ENCODE peak calls at places on chromosomes 1 and 21, in nine cellular contexts. O is GM10248; D is GM06990; T is fibroblast of mammary gland; N is NB4; K is fibroblast of lung; J is CD4-positive, alpha-beta T cell; L is GM13977; V is AG09309. Z is an unnamed sample.

GRCh38 chr21:42401164-42401563 is 2.5 kb upstream of the UBASH3A start:
- DNase-seq in K (peak), T (peak), D (no peak), N (no peak), L (no peak), V (no peak), J (no peak), O (no peak), Z (no peak)

GRCh38 chr1:20380616-20381035 is 90.0 kb downstream of the VWA5B1 start:
- DNase-seq in L (no peak), J (no peak), K (peak), O (peak), T (peak), D (no peak), V (peak), N (no peak), Z (no peak)

GRCh38 chr1:2274968-2275475 is 46.9 kb downstream of the SKI start:
- DNase-seq in L (no peak), J (no peak), T (no peak), O (no peak), V (no peak), N (peak), D (no peak), K (no peak), Z (no peak)

GRCh38 chr1:88979054-88979748 is 13.2 kb downstream of the KYAT3 start:
- DNase-seq in D (no peak), L (no peak), K (no peak), N (no peak), V (no peak), T (peak), O (no peak), J (no peak), Z (no peak)

GRCh38 chr1:80050523-80050922 is 1044.0 kb upstream of the ADGRL4 start:
- DNase-seq in T (no peak), O (no peak), K (no peak), V (no peak), D (no peak), J (no peak), N (no peak), L (no peak), Z (no peak)

GRCh38 chr1:200453544-200453905 is 43.7 kb upstream of the ZNF281 start:
- DNase-seq in J (no peak), N (peak), D (no peak), L (no peak), T (no peak), O (no peak), K (peak), V (peak), Z (no peak)

GRCh38 chr1:53567458-53568250 is 108.5 kb downstream of the DMRTB1 start:
- DNase-seq in V (no peak), N (no peak), T (no peak), D (no peak), O (no peak), K (no peak), L (no peak), J (no peak), Z (no peak)

GRCh38 chr1:164561007-164561406 is 2.0 kb downstream of the PBX1 start:
- DNase-seq in K (peak), V (no peak), O (no peak), D (no peak), N (no peak), T (no peak), L (no peak), J (no peak), Z (no peak)

GRCh38 chr21:41133896-41134522 is 34.0 kb upstream of the BACE2 start:
- DNase-seq in N (peak), T (peak), J (no peak), D (no peak), O (peak), K (peak), L (peak), V (peak), Z (no peak)

GRCh38 chr1:171438441-171438840 is 46.9 kb upstream of the PRRC2C start:
- DNase-seq in T (peak), O (no peak), J (no peak), K (peak), L (no peak), N (no peak), V (peak), D (no peak), Z (no peak)

GRCh38 chr1:240737761-240738265 is 125.9 kb upstream of the GREM2 start:
- DNase-seq in V (no peak), J (no peak), N (no peak), O (no peak), K (no peak), T (no peak), L (no peak), D (no peak), Z (no peak)

GRCh38 chr1:150110066-150110465 is 39.6 kb upstream of the PLEKHO1 start:
- DNase-seq in D (no peak), N (no peak), J (no peak), V (no peak), T (no peak), L (no peak), K (no peak), O (no peak), Z (no peak)

GRCh38 chr1:38138498-38139233 is 92.1 kb upstream of the POU3F1 start:
- DNase-seq in L (peak), N (no peak), O (peak), J (no peak), D (no peak), T (peak), V (peak), K (peak), Z (no peak)

GRCh38 chr1:66450043-66450514 is 83.9 kb upstream of the SGIP1 start:
- DNase-seq in L (no peak), J (no peak), N (no peak), T (peak), K (peak), O (no peak), V (no peak), D (no peak), Z (no peak)

GRCh38 chr1:77655431-77655974 is 27.0 kb downstream of the ZZZ3 start:
- DNase-seq in J (no peak), T (peak), K (no peak), L (no peak), V (no peak), D (peak), O (no peak), N (no peak), Z (no peak)

GRCh38 chr1:186768906-186769305 is 59.8 kb upstream of the PLA2G4A start:
- DNase-seq in N (no peak), D (peak), L (peak), K (no peak), V (no peak), T (no peak), O (peak), J (no peak), Z (no peak)

GRCh38 chr21:41885341-41886024 is 6.3 kb upstream of the PRDM15 start:
- DNase-seq in L (peak), N (peak), D (no peak), J (no peak), V (no peak), T (no peak), O (no peak), K (peak), Z (no peak)

GRCh38 chr1:223244366-223245103 is 101.5 kb upstream of the TLR5 start:
- DNase-seq in D (peak), O (no peak), J (no peak), L (peak), K (peak), T (peak), N (peak), V (no peak), Z (no peak)

GRCh38 chr1:12075195-12076114 is 12.4 kb downstream of the TNFRSF8 start:
- DNase-seq in T (peak), K (peak), N (no peak), O (no peak), D (no peak), L (no peak), V (peak), J (no peak), Z (no peak)

GRCh38 chr1:71222668-71223067 is 141.8 kb upstream of the ZRANB2 start:
- DNase-seq in D (no peak), T (peak), L (no peak), V (no peak), N (peak), J (no peak), K (no peak), O (no peak), Z (no peak)

GRCh38 chr1:53625049-53625448 is 113.9 kb downstream of the GLIS1 start:
- DNase-seq in V (peak), D (no peak), J (no peak), O (no peak), T (peak), K (peak), L (no peak), N (no peak), Z (no peak)

GRCh38 chr21:15141236-15141970 is 76.6 kb upstream of the NRIP1 start:
- DNase-seq in T (no peak), N (no peak), L (no peak), V (no peak), D (no peak), J (no peak), K (no peak), O (no peak), Z (no peak)

GRCh38 chr1:152003846-152004442 is 10.3 kb upstream of the S100A10 start:
- DNase-seq in J (no peak), O (no peak), D (no peak), N (no peak), K (no peak), L (no peak), V (no peak), T (no peak), Z (no peak)
- TF ChIP-seq CTCF in J (no peak), O (no peak), D (no peak), N (no peak), K (no peak), L (no peak), V (peak), T (peak), Z (no peak)

GRCh38 chr1:212754715-212755114 is 36.9 kb downstream of the NSL1 start:
- DNase-seq in N (no peak), D (no peak), K (no peak), J (no peak), V (no peak), T (no peak), O (no peak), L (no peak), Z (no peak)
- TF ChIP-seq CTCF in N (no peak), D (no peak), K (no peak), J (no peak), V (no peak), T (no peak), O (no peak), L (no peak), Z (no peak)

DNA sequence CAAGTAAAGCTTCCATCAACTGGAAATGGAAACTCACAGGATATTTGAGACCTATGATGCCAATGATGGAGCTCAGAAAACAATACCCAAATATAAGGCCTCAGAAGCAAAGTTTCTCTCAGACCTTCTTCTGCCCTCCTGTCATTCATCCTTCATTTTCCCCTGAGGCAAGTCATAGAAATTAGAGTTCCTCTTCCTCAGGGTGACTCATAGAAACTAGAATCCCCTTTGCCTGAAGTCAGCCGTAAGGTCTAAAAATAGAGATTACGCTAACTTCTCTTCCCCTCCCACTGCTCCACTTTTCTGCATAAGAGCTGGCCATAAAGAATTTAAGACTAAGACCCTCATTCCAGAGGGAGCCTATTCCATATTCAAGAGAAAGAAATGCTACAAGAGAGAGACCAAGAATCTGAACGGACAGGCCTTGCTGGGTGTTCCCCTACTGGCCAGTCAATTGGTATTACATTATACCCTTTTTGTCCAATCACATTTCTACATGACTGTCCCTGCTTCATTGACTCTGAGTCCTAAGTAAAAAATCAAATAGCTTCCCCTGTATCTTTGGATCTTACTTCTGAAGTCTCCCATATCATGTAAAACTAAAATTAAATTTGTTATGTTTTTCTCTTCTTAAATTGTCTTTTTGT is 994.9 kb downstream of the ADGRL2 start:
- DNase-seq in O (no peak), J (no peak), L (no peak), D (no peak), N (peak), K (no peak), V (no peak), T (no peak), Z (no peak)
- TF ChIP-seq CTCF in O (no peak), J (no peak), L (no peak), D (no peak), N (no peak), K (no peak), V (no peak), T (no peak), Z (no peak)

GRCh38 chr1:73205294-73205973 is 923.1 kb upstream of the NEGR1 start:
- DNase-seq in V (no peak), T (no peak), K (no peak), O (no peak), N (peak), D (no peak), J (no peak), L (no peak), Z (no peak)
- TF ChIP-seq CTCF in V (no peak), T (no peak), K (no peak), O (no peak), N (peak), D (no peak), J (no peak), L (peak), Z (no peak)

GRCh38 chr1:29706936-29707335 is 470.6 kb downstream of the PTPRU start:
- DNase-seq in L (peak), N (peak), D (peak), K (peak), V (no peak), T (peak), O (peak), J (no peak), Z (no peak)
- TF ChIP-seq CTCF in L (peak), N (no peak), D (peak), K (peak), V (peak), T (peak), O (peak), J (no peak), Z (no peak)

DNA sequence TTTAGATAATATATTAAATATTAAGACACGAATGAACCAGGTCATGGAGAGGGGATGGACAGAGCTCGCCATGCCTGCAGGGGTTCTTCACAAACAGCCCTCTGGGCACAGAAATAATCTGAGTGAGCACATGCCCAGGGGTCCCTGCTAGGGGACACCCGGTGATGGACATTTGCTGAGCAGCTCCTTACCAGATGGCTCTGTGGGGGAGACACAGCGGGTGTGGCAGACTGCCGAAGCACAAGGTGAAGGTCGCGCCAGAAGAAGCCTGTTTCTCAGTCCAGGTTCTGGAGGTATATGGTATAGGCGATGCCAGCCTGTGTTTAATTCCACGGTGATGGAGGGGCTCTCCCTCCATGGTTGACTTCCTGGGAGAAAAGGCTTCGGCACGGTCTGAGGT is 9.6 kb downstream of the TRABD2B start:
- DNase-seq in D (no peak), K (no peak), N (no peak), V (no peak), T (no peak), J (no peak), L (no peak), O (no peak), Z (no peak)
- TF ChIP-seq CTCF in D (no peak), K (no peak), N (no peak), V (no peak), T (no peak), J (no peak), L (no peak), O (no peak), Z (no peak)

GRCh38 chr1:43606624-43607023 is 43.3 kb upstream of the KDM4A start:
- DNase-seq in V (no peak), L (no peak), O (no peak), N (no peak), K (no peak), J (no peak), D (no peak), T (no peak), Z (no peak)
- TF ChIP-seq CTCF in V (no peak), L (no peak), O (no peak), N (no peak), K (no peak), J (no peak), D (no peak), T (no peak), Z (no peak)

DNA sequence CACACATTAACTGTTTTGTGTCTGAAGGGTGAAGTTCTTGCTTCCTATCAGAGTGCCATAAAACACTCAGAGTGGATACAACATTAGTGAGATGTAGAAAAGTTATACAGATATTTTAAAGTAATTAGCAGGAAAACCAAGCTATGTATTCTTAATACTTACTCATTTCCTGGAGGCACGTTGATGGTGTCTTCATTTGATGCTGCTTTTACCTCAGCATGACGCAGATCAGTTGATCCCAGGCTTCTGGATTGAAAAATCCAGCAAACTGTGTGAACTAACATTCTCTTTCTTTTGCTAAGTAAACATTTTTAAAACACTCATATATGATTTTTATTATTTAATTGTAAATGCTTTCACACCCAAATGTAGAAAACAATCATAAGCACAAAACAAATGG is 198.7 kb downstream of the LRRC7 start:
- DNase-seq in K (no peak), O (no peak), T (peak), V (no peak), L (no peak), N (no peak), D (no peak), J (no peak), Z (no peak)
- TF ChIP-seq CTCF in K (no peak), O (no peak), T (no peak), V (no peak), L (no peak), N (no peak), D (no peak), J (no peak), Z (no peak)

GRCh38 chr1:19167140-19167539 is 42.9 kb downstream of the UBR4 start:
- DNase-seq in O (no peak), J (no peak), V (no peak), D (no peak), L (no peak), N (no peak), K (no peak), T (no peak), Z (no peak)

GRCh38 chr1:19164274-19165015 is 45.6 kb downstream of the UBR4 start:
- DNase-seq in L (no peak), K (no peak), J (no peak), O (no peak), V (no peak), T (no peak), D (no peak), N (no peak), Z (no peak)

GRCh38 chr1:19166066-19166465 is 44.0 kb downstream of the UBR4 start:
- DNase-seq in L (no peak), K (no peak), O (no peak), T (peak), N (no peak), D (no peak), J (no peak), V (no peak), Z (no peak)

GRCh38 chr1:19163261-19163660 is 46.8 kb downstream of the UBR4 start:
- DNase-seq in L (no peak), N (no peak), K (peak), V (peak), O (no peak), J (no peak), T (peak), D (no peak), Z (no peak)

GRCh38 chr1:19165501-19165900 is 44.6 kb downstream of the UBR4 start:
- DNase-seq in L (no peak), K (no peak), D (no peak), V (no peak), N (no peak), O (no peak), T (peak), J (no peak), Z (no peak)
- TF ChIP-seq CTCF in L (no peak), K (no peak), D (no peak), V (no peak), N (no peak), O (no peak), T (no peak), J (no peak), Z (no peak)

GRCh38 chr1:117127840-117128239 is 6.3 kb upstream of the TRIM45 start:
- DNase-seq in V (no peak), T (no peak), J (no peak), N (no peak), K (no peak), O (no peak), D (no peak), L (no peak), Z (no peak)

GRCh38 chr1:117123274-117123673 is 1.7 kb upstream of the TRIM45 start:
- DNase-seq in J (no peak), K (no peak), V (no peak), N (no peak), L (no peak), T (no peak), D (no peak), O (no peak), Z (no peak)

GRCh38 chr1:117130526-117130925 is 9.0 kb upstream of the TRIM45 start:
- DNase-seq in T (no peak), J (no peak), V (no peak), K (no peak), L (no peak), N (no peak), D (no peak), O (no peak), Z (no peak)

GRCh38 chr1:117128323-117129079 is 7.0 kb upstream of the TRIM45 start:
- DNase-seq in V (no peak), T (peak), N (peak), O (peak), L (peak), J (no peak), D (no peak), K (peak), Z (no peak)
- TF ChIP-seq CTCF in V (peak), T (peak), N (no peak), O (peak), L (peak), J (peak), D (peak), K (peak), Z (peak)